ENCODE peak calls at places on chromosome 9, in six cellular contexts. L is IMR-90; D is astrocyte of the spinal cord; I is CD8-positive, alpha-beta T cell; G is lower leg skin; J is heart right ventricle. P is an unnamed sample.

GRCh38 chr9:108834959-108835696 is 20.7 kb downstream of the ACTL7B start:
- DNase-seq in L (no peak), D (no peak), I (no peak), G (peak), J (no peak), P (peak)

GRCh38 chr9:14530301-14530700 is 162.9 kb downstream of the ZDHHC21 start:
- DNase-seq in L (no peak), D (peak), I (no peak), G (no peak), J (no peak), P (no peak)

GRCh38 chr9:91116711-91117110 is 245.0 kb downstream of the AUH start:
- DNase-seq in L (no peak), D (no peak), I (no peak), G (no peak), J (no peak), P (no peak)

GRCh38 chr9:129174102-129174723 is 3.8 kb downstream of the IER5L start:
- DNase-seq in L (peak), D (peak), I (peak), G (peak), J (peak), P (peak)

GRCh38 chr9:97419315-97419867 is 7.5 kb downstream of the TDRD7 start:
- DNase-seq in L (peak), D (peak), I (no peak), G (no peak), J (no peak), P (peak)

GRCh38 chr9:32869404-32869803 is 86.1 kb downstream of the TMEM215 start:
- DNase-seq in L (no peak), D (no peak), I (no peak), G (no peak), J (no peak), P (no peak)

GRCh38 chr9:99040911-99041582 is 63.9 kb upstream of the TGFBR1 start:
- DNase-seq in L (peak), D (peak), I (no peak), G (no peak), J (no peak), P (peak)

GRCh38 chr9:97856857-97857602 is 4.0 kb downstream of the FOXE1 start:
- DNase-seq in L (no peak), D (no peak), I (no peak), G (no peak), J (no peak), P (no peak)

GRCh38 chr9:9079473-9079872 is 1279.9 kb upstream of the DMAC1 start:
- DNase-seq in L (no peak), D (no peak), I (no peak), G (no peak), J (no peak), P (no peak)

GRCh38 chr9:105413486-105414068 is 34.3 kb upstream of the FSD1L start:
- DNase-seq in L (peak), D (peak), I (no peak), G (no peak), J (no peak), P (peak)

GRCh38 chr9:92425578-92425977 is 1.3 kb upstream of the OMD start:
- DNase-seq in L (peak), D (peak), I (no peak), G (no peak), J (no peak), P (peak)

GRCh38 chr9:88745281-88746001 is 210.5 kb downstream of the NXNL2 start:
- DNase-seq in L (peak), D (peak), I (no peak), G (no peak), J (no peak), P (peak)

GRCh38 chr9:115209601-115210306 is 91.8 kb upstream of the TNC start:
- DNase-seq in L (peak), D (peak), I (no peak), G (no peak), J (no peak), P (peak)

GRCh38 chr9:131734165-131734610 is 5.7 kb downstream of the RAPGEF1 start:
- DNase-seq in L (no peak), D (peak), I (peak), G (no peak), J (peak), P (no peak)

GRCh38 chr9:18700714-18701113 is 226.8 kb downstream of the ADAMTSL1 start:
- DNase-seq in L (no peak), D (no peak), I (no peak), G (no peak), J (no peak), P (no peak)

GRCh38 chr9:138020795-138021182 is 143.2 kb downstream of the CACNA1B start:
- DNase-seq in L (no peak), D (no peak), I (no peak), G (peak), J (no peak), P (no peak)

GRCh38 chr9:138022756-138023393 is 145.3 kb downstream of the CACNA1B start:
- DNase-seq in L (no peak), D (no peak), I (peak), G (peak), J (no peak), P (no peak)

GRCh38 chr9:138021251-138022056 is 143.9 kb downstream of the CACNA1B start:
- DNase-seq in L (no peak), D (no peak), I (no peak), G (peak), J (no peak), P (no peak)

GRCh38 chr9:138023394-138024124 is 146.0 kb downstream of the CACNA1B start:
- DNase-seq in L (no peak), D (no peak), I (peak), G (peak), J (no peak), P (no peak)

DNA sequence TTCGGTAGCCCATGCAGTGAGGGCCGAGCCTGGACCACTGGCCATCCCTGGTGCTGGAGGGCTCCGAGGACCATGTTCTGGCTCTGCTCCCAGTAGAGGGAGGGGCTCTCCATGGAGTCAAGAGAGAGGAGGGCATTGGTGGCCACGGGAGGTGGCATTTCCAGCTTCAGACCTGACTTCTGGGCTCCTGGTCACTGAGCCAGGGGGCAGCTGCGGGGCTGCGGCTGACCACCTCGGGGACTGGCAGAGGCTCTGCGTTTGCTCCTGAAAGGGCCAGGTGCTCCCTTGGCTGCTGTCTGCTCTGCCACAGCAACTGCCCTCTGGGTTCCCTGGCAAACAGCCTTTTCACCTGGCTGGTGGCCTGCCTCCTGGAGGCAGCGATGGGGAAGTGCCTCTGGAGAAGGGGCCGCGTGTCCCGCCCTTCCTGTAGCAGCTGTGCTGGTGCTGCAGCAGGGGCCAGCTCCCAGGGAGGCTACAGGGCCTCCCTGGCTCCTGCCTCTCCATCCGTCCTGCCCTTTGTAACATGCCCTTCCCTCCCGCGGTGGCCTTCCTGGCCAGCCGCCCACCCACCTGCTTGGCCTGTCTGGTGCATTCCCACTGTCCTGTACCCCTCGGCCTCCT is 144.6 kb downstream of the CACNA1B start:
- DNase-seq in L (no peak), D (no peak), I (no peak), G (peak), J (no peak), P (peak)
- TF ChIP-seq CTCF in L (no peak), D (peak), I (no peak), G (no peak), J (peak), P (peak)

DNA sequence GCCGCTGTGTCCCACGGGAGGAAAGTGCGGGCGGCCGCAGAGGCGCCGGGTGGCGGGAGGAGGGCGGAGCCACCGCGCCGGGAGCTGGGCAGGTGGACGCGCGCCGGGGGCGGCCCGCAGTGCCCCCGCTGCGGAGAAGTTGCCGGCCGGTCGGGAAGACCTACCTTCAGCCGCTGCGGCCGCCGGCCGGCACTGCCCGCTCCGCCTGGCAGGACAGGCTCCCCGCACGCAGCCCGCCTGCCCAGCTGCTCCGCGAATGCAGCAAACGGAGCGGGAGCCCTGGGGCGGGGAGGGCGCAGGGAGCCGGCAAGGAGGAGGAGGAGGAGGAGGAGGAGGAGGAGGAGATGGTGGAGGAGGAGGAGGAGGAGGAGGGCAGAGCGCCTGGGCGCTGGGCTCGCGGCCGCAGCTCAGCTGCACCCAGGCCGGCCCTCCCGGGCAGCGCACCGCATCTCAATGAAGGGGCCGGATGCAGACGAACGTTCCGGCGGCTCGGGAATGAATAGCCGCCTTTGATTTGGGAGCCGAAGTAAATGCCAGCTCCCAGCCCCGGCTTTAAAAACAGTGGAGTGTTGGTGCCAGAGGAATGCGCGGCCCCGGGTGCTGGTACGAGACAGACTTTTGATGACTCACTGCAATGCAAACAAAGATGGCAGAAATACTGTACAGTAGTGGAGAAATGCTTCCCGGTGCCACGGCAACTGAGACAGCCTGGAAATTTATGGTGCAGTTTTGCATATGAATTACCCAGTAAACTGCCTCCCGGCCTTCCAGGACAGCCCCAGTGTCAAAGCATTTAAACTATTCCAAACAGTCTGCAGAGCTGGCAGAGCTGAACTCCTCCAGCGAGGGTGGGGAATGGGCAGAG is 43.3 kb downstream of the NACC2 start:
- DNase-seq in L (peak), D (peak), I (peak), G (peak), J (peak), P (peak)
- H3K4me3 ChIP-seq in L (peak), D (peak), I (peak), G (no peak), J (peak), P (peak)

GRCh38 chr9:101592788-101593187 is 2.0 kb downstream of the PPP3R2 start:
- DNase-seq in L (peak), D (no peak), I (no peak), G (no peak), J (no peak), P (no peak)

GRCh38 chr9:101594796-101595195 is at the start of gene PPP3R2:
- DNase-seq in L (no peak), D (no peak), I (no peak), G (no peak), J (no peak), P (no peak)

GRCh38 chr9:101587644-101588043 is 7.1 kb downstream of the PPP3R2 start:
- DNase-seq in L (peak), D (no peak), I (no peak), G (no peak), J (no peak), P (peak)

DNA sequence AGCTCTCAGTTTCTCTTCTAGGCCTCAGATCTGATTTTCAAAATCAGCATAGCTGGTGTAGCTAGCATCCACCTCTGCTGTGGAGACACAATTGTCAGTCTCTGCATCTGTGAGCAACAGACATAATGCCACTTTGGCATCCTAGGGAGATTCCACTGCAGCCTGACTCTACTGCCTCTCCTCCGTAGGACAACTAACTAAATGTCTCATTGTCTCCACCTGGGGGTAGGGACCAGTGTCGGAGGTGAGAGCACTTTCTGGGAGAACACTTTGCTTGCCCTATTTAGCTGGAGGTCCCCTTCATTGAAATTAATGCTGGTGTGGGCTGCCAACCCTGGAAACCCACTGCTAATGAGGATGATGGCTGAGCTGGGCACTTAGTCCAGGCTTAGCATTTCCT is 1.4 kb downstream of the PPP3R2 start:
- DNase-seq in L (no peak), D (no peak), I (no peak), G (no peak), J (no peak), P (no peak)
- TF ChIP-seq CTCF in L (no peak), D (no peak), I (no peak), G (no peak), J (no peak), P (no peak)

DNA sequence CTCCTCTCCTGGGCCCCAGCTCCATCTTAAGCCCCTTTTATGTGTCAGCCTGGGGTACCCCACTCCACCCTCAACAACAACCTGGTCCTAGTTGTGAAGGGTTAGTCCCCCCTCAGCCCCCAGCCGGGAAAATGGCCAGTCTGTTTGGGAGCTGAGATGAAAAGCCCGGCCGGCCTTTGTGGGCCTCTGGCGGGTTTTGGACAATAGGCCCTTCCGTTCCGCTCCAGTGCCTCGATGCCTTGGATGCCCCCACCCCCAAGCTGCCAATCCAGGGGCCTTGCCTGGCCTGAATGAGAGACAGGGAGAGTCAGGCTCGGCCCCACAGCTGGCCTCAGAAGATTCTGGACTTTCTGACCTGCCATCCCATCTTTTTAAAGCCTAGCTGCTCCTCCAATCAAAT is 9.2 kb downstream of the CNTFR start:
- DNase-seq in L (no peak), D (no peak), I (no peak), G (no peak), J (no peak), P (no peak)
- H3K4me3 ChIP-seq in L (no peak), D (no peak), I (no peak), G (no peak), J (no peak), P (no peak)

GRCh38 chr9:134406366-134407122 is 80.3 kb downstream of the RXRA start:
- DNase-seq in L (no peak), D (no peak), I (no peak), G (no peak), J (peak), P (no peak)

GRCh38 chr9:134408939-134409737 is 82.9 kb downstream of the RXRA start:
- DNase-seq in L (no peak), D (no peak), I (no peak), G (no peak), J (no peak), P (no peak)

GRCh38 chr9:134407123-134407779 is 81.0 kb downstream of the RXRA start:
- DNase-seq in L (peak), D (peak), I (peak), G (peak), J (peak), P (peak)

GRCh38 chr9:134410078-134410834 is 84.0 kb downstream of the RXRA start:
- DNase-seq in L (no peak), D (no peak), I (no peak), G (no peak), J (no peak), P (peak)

DNA sequence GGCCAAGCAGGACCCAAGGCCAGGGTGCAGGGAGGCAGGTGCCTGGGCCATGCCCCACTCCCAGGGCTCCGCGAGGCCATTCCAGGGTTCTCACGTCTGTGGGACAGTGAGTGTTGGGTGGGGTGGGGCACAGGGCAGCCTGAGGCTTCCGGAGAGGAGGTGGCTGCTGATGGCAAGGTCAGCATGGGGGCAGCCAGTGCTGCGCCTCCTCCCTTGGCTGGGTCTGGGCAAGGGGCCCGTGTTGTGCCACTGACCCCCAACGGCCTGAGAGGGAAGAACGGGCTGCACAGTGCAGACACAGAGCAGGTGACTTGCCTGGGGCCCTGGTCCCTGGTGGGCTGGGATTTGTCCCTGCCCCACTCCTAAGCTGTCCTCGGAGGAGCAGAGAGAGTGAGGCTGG is 82.1 kb downstream of the RXRA start:
- DNase-seq in L (no peak), D (no peak), I (no peak), G (no peak), J (peak), P (no peak)
- TF ChIP-seq CTCF in L (no peak), D (no peak), I (no peak), G (no peak), J (peak), P (no peak)

DNA sequence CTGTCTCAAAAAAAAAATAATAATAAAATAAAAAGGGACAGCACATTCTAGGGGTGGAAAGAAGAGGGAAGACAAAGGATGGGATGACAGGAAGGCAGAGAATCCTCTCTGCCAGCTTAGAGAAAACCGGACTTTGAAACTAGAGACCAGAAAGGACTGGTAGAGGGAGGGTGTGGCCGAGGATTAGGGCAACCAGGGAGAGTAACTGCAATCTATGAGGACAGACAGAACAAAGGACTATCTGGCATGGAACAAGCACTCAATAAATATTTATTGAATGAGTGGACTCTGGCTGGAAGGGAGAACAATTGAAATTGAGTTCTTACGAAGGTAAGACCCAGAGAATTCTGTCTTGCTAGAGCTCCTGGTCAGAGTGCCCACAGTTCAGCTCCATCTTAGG is 2.4 kb downstream of the GBA2 start:
- DNase-seq in L (no peak), D (no peak), I (peak), G (no peak), J (no peak), P (no peak)
- H3K4me3 ChIP-seq in L (peak), D (peak), I (no peak), G (no peak), J (peak), P (peak)

P was measured in choroid plexus epithelial cell.